ENCODE peak calls at places on chromosomes 12 and 14, in seven cellular contexts. A, L, P, B, J, D and S are unnamed samples.

GRCh38 chr12:129564768-129565167 is 339.1 kb downstream of the TMEM132D start:
- DNase-seq in B (no peak), A (no peak), P (no peak), D (no peak), L (no peak), J (no peak), S (no peak)

GRCh38 chr12:28340261-28340660 is 150.0 kb downstream of the CCDC91 start:
- DNase-seq in P (no peak), J (no peak), L (no peak), B (no peak), A (peak; percentile 46), D (peak; percentile 13), S (no peak)

GRCh38 chr14:35285168-35285990 is 6.8 kb upstream of the PSMA6 start:
- DNase-seq in P (no peak), L (no peak), A (peak; percentile 40), J (no peak), B (peak; percentile 18), D (no peak), S (no peak)

GRCh38 chr12:128609861-128610260 is 213.9 kb downstream of the SLC15A4 start:
- DNase-seq in D (no peak), P (no peak), J (peak; percentile 32), B (no peak), L (no peak), A (no peak), S (no peak)

GRCh38 chr12:15728118-15728598 is 61.0 kb downstream of the EPS8 start:
- DNase-seq in J (no peak), B (peak; percentile 73), A (peak; percentile 85), L (no peak), P (peak; percentile 69), D (peak; percentile 21), S (peak; percentile 73)

GRCh38 chr14:99862111-99862510 is 68.9 kb downstream of the EML1 start:
- DNase-seq in J (no peak), P (no peak), D (no peak), A (no peak), B (no peak), L (no peak), S (no peak)

GRCh38 chr12:90075685-90076084 is 367.0 kb upstream of the ATP2B1 start:
- DNase-seq in P (no peak), A (no peak), D (no peak), L (no peak), B (no peak), J (no peak), S (no peak)

GRCh38 chr12:89951050-89951693 is 242.5 kb upstream of the ATP2B1 start:
- DNase-seq in A (no peak), D (no peak), L (no peak), B (peak; percentile 79), J (no peak), P (no peak), S (no peak)

GRCh38 chr12:124480469-124481256 is 86.7 kb downstream of the NCOR2 start:
- DNase-seq in P (no peak), A (no peak), B (peak; percentile 63), D (no peak), J (no peak), L (peak; percentile 87), S (peak; percentile 20)

GRCh38 chr14:96901227-96901626 is 104.0 kb downstream of the VRK1 start:
- DNase-seq in B (no peak), A (no peak), P (no peak), L (no peak), D (no peak), J (no peak), S (no peak)
- H3K4me3 ChIP-seq in B (no peak overlapping the region), A (no peak overlapping the region), P (no peak overlapping the region), L (no peak overlapping the region), D (no peak overlapping the region), J (no peak overlapping the region), S (no peak overlapping the region)

DNA sequence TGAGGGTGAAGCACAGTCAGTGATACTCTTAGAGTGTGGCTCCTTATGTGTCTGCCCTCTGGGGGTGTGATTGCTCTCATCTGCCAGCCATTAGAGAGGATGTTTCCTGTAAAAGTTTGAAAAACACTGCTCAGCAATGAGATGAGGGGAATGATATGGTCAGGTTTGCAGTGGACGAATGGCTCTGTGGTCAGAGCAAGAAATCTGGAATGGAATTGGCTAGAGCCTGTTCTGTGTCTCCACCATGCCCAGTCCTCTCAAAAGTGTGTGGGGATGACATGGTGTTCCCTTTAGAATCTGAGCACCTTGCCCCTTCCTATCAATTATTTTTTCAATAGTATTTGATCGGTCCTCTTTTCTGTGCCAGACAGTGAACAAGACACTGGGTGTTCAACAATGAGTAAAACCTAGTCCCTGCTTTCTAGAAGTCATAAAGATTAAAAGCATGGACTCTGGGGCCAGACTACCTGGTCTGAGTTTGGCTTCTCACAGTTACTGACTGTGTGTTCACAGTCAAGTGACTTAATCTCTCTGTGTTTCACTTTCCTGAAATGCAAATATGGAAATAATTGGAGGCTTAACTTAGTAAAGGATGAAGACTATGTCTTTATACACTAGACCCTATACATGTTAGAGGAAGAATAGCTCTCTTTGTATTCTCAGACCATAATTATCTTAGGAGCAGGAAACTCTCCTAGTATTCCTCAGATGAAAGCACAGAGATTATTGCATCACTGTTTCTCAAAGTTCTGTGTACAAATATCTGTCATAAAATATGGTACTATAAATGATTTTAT is 1.6 kb downstream of the ACSS3 start:
- DNase-seq in D (no peak), A (no peak), J (no peak), P (no peak), L (no peak), B (no peak), S (peak; percentile 38)
- H3K4me3 ChIP-seq in D (no peak overlapping the region), A (no peak overlapping the region), J (peak overlapping the region; percentile 56), P (no peak overlapping the region), L (no peak overlapping the region), B (no peak overlapping the region), S (peak overlapping the region; percentile 62)

GRCh38 chr14:21039059-21039422 is 3.1 kb upstream of the RNASE7 start:
- DNase-seq in A (peak; percentile 47), B (peak; percentile 33), P (no peak), D (peak; percentile 23), J (no peak), L (peak; percentile 96), S (peak; percentile 65)
- H3K4me3 ChIP-seq in A (no peak overlapping the region), B (no peak overlapping the region), P (no peak overlapping the region), D (no peak overlapping the region), J (no peak overlapping the region), L (no peak overlapping the region), S (no peak overlapping the region)

GRCh38 chr14:56992332-56992820 is 182.1 kb upstream of the OTX2 start:
- DNase-seq in D (no peak), B (no peak), L (no peak), J (no peak), P (no peak), A (no peak), S (no peak)
- H3K4me3 ChIP-seq in D (no peak overlapping the region), B (no peak overlapping the region), L (no peak overlapping the region), J (no peak overlapping the region), P (no peak overlapping the region), A (no peak overlapping the region), S (no peak overlapping the region)

GRCh38 chr14:71541973-71542730 is 390.1 kb upstream of the RGS6 start:
- DNase-seq in D (no peak), J (no peak), A (no peak), B (no peak), L (no peak), P (no peak), S (no peak)
- H3K4me3 ChIP-seq in D (no peak overlapping the region), J (no peak overlapping the region), A (no peak overlapping the region), B (no peak overlapping the region), L (no peak overlapping the region), P (no peak overlapping the region), S (no peak overlapping the region)